ENCODE peak calls at places on chromosomes 12 and 14, in five cellular contexts. C is GM12878, O is HepG2, U is K562, N is H1. J is an unnamed sample.

GRCh38 chr14:22179190-22179589 is 409.8 kb downstream of the DAD1 start:
- DNase-seq in N (no peak), C (no peak), U (no peak), O (no peak), J (no peak)

GRCh38 chr12:119673634-119674033 is 5.7 kb downstream of the PRKAB1 start:
- DNase-seq in N (no peak), C (no peak), U (no peak), O (no peak), J (no peak)

GRCh38 chr12:115149685-115150378 is 465.9 kb upstream of the TBX3 start:
- DNase-seq in U (no peak), N (no peak), C (no peak), O (no peak), J (no peak)

GRCh38 chr12:52446346-52447045 is 5.5 kb downstream of the KRT6B start:
- DNase-seq in N (no peak), U (no peak), C (no peak), O (no peak), J (no peak)

GRCh38 chr14:104687601-104688504 is 1.6 kb upstream of the INF2 start:
- DNase-seq in N (no peak), C (no peak), O (peak), U (no peak), J (peak)

GRCh38 chr12:68809190-68810026 is 1.4 kb downstream of the MDM2 start:
- DNase-seq in U (no peak), N (no peak), C (no peak), O (no peak), J (no peak)

GRCh38 chr12:81809829-81810595 is 50.9 kb upstream of the PPFIA2 start:
- DNase-seq in O (no peak), N (no peak), U (no peak), C (peak), J (no peak)

GRCh38 chr14:21275261-21275858 is 4.5 kb upstream of the RPGRIP1 start:
- DNase-seq in U (no peak), N (no peak), O (no peak), C (no peak), J (no peak)

GRCh38 chr14:104610749-104611310 is 6.3 kb upstream of the TMEM179 start:
- DNase-seq in O (no peak), N (no peak), U (no peak), C (no peak), J (no peak)

GRCh38 chr12:27015730-27016076 is 1.5 kb upstream of the TM7SF3 start:
- DNase-seq in C (no peak), O (no peak), N (no peak), U (peak), J (no peak)

GRCh38 chr12:118645219-118645618 is 268.9 kb downstream of the SUDS3 start:
- DNase-seq in N (peak), U (peak), O (peak), C (no peak), J (peak)

GRCh38 chr12:82838123-82838522 is 151.4 kb downstream of the TMTC2 start:
- DNase-seq in O (no peak), U (no peak), N (no peak), C (no peak), J (no peak)
- TF ChIP-seq ATF2 in O (no peak), U (no peak), N (no peak), C (no peak), J (no peak)

DNA sequence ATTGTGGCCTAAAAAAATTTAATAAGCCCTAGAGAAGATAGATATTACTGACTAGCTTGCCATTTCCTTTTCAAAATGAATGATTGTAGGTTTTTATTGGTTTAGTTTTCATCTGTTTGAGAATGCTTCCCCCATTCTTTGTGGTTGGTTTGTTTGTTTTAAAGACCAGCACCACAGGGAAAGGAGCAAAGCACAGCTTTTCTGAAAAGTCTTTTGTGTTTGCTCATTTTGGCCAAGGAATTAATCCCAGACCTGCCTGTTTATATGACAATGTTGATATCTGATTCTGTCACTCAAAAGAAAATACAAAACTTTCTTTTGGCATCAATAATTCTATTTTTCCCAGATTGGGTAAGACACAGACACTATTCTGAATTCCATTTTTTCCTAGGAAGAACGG is 312.5 kb upstream of the FLRT2 start:
- DNase-seq in O (no peak), C (no peak), U (no peak), N (no peak), J (no peak)
- TF ChIP-seq USF2 in O (no peak), C (no peak), U (no peak), N (no peak), J (no peak)

DNA sequence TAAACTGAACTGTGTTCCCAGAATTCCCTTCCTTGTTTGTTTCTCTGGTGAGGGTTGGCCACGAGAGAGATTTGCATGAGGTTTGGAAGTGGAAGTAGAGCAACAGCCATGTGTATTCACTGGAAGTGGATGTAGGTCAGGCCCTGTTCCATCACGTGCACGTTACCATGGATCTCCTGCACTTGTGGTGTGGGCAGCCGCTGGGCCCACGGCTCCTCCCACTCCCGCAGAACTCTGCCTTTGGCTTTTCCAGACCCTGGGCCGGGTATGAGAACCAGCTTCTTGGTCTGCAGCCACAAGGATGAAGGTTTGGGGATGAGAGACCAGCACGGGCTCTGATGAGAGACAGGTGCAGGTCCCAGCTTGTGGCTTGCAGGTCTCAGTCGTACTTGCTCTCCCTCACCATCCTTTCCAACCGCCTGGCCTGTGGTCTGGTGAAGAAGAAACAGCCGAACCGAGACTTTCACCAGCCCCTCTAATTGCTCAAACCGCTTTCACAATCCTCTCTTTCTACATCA is 94.9 kb downstream of the DUSP16 start:
- DNase-seq in O (no peak), C (no peak), U (no peak), N (no peak), J (no peak)
- TF ChIP-seq ATF2 in O (no peak), C (no peak), U (no peak), N (no peak), J (no peak)

GRCh38 chr14:67940894-67941455 is 121.4 kb downstream of the RAD51B start:
- DNase-seq in U (no peak), O (no peak), C (no peak), N (no peak), J (no peak)
- TF ChIP-seq USF2 in U (no peak), O (no peak), C (no peak), N (no peak), J (no peak)

GRCh38 chr14:92692822-92693226 is 55.6 kb downstream of the LGMN start:
- DNase-seq in U (no peak), O (no peak), C (no peak), N (no peak), J (no peak)

GRCh38 chr14:92693998-92694780 is 54.2 kb downstream of the LGMN start:
- DNase-seq in N (no peak), C (no peak), U (peak), O (peak), J (no peak)

GRCh38 chr14:92696356-92696755 is 52.1 kb downstream of the LGMN start:
- DNase-seq in U (no peak), N (no peak), O (no peak), C (no peak), J (no peak)

GRCh38 chr14:92695562-92695961 is 52.9 kb downstream of the LGMN start:
- DNase-seq in C (no peak), N (no peak), O (no peak), U (no peak), J (no peak)

GRCh38 chr14:92694807-92695206 is 53.6 kb downstream of the LGMN start:
- DNase-seq in U (no peak), O (no peak), N (no peak), C (no peak), J (no peak)
- TF ChIP-seq ATF2 in U (no peak), O (no peak), N (no peak), C (no peak), J (no peak)

DNA sequence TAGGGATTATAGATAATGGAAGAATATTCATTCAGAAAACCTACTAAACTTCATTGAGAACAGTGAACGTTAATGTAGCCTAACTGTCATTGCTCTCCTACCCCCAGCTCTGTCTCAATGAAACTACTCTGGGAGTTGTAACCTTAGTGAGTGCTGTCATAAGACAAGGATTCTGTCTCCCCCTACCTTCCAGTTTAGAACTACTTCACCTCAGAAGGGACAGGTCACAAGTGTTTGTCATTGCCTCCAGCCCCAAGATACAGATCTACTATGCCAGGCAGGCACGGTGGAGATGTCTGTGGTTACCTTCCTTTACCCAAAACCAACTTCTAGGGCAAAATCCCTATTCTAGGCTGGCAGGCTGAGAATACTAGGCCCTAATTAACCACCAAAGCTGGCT is 833.1 kb upstream of the SEL1L start:
- DNase-seq in O (no peak), N (no peak), U (no peak), C (no peak), J (no peak)
- TF ChIP-seq USF2 in O (no peak), N (no peak), U (no peak), C (no peak), J (no peak)

GRCh38 chr12:13044002-13044858 is at the start of gene FAM234B:
- DNase-seq in N (peak), O (peak), C (no peak), U (peak), J (peak)
- TF ChIP-seq ATF2 in N (no peak), O (no peak), C (no peak), U (no peak), J (no peak)

DNA sequence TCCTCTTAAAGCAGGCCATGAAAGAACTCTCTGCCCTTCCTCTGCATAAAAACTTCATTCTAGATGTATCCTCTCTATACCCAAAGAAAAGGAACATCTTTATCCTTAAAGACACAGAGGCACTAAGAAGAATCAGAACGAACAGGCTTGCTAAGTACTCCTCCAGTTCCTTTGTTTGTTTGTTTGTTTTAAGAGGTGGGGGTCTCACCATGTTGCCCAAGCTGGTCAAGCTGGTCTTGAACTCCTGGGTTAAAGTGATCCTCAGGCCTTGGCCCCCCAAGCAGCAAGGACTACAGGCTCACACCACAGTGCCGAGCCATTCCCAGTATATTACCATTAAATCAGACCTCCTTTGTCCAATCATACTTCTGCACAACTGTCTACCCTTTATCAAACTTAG is 14.0 kb downstream of the GDF3 start:
- DNase-seq in C (no peak), U (no peak), N (no peak), O (no peak), J (no peak)
- TF ChIP-seq USF2 in C (no peak), U (no peak), N (no peak), O (no peak), J (no peak)

GRCh38 chr14:96747006-96747405 is 50.2 kb upstream of the VRK1 start:
- DNase-seq in C (no peak), O (no peak), N (no peak), U (no peak), J (no peak)
- TF ChIP-seq ATF2 in C (no peak), O (no peak), N (no peak), U (no peak), J (no peak)

DNA sequence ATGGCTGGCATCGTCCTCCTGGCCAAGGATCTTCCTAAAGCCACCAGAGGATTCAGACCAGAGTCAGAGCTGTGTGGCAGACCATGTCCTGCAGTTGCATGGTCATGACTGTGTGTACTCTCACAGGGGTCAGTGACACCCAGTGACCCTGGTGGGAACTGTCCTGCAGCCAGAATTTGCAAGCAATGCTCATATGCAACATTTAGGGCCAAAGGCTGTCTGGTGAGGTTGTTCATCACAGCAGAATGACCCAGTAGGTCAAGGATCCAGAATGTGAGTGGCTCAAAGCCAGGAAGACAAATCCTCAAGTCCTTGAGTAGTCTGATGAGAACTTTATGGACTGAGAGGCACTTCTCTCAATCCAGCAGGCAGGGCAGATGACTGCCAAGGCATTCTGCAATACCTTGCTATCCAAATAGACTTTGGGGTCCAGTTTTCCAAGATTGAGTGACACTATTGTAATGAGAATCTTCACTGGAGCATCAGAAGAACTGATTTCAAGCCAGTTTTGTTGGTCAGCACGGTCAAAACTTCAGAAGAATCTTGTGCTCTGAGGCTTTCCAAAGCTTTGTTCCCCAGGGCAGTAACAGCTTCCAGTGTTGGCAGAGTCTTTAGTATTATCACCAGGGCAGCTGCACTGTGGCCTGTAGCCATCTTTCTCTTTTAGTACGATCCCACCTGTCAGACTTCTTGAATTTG is 122.0 kb downstream of the PTCSC3 start:
- DNase-seq in U (no peak), N (no peak), C (no peak), O (no peak), J (no peak)
- TF ChIP-seq USF2 in U (no peak), N (no peak), C (no peak), O (no peak), J (no peak)